ENCODE peak calls at places on chromosomes 3 and 15, in seven cellular contexts. F is tibial nerve, H is ovary, V is transverse colon, T is stomach, Q is upper lobe of left lung, K is K562. G is an unnamed sample. For H3K27me3, the result is how much of the 10 kb centered on the place peaks cover.

GRCh38 chr15:89034305-89034704 is 54.0 kb upstream of the ABHD2 start:
- DNase-seq in F (no peak), H (no peak), V (no peak), T (no peak), Q (no peak), K (no peak), G (no peak)

GRCh38 chr3:182111967-182112366 is 400.2 kb downstream of the SOX2 start:
- DNase-seq in F (no peak), H (no peak), V (no peak), T (no peak), Q (no peak), K (no peak), G (no peak)

GRCh38 chr15:91268510-91268909 is 168.5 kb downstream of the SV2B start:
- DNase-seq in F (no peak), H (no peak), V (no peak), T (no peak), Q (no peak), K (peak), G (no peak)

GRCh38 chr3:71358243-71358642 is 225.3 kb downstream of the FOXP1 start:
- DNase-seq in F (no peak), H (no peak), V (no peak), T (no peak), Q (no peak), K (no peak), G (no peak)

GRCh38 chr3:132535575-132536441 is 61.3 kb upstream of the ACKR4 start:
- DNase-seq in F (peak), H (peak), V (peak), T (peak), Q (peak), K (peak), G (peak)

GRCh38 chr3:113685124-113685523 is 11.3 kb downstream of the USF3 start:
- DNase-seq in F (no peak), H (no peak), V (no peak), T (no peak), Q (no peak), K (no peak), G (no peak)

GRCh38 chr3:17579289-17580031 is 163.0 kb downstream of the TBC1D5 start:
- DNase-seq in F (no peak), H (no peak), V (no peak), T (no peak), Q (no peak), K (no peak), G (no peak)

GRCh38 chr3:65761890-65762605 is 276.7 kb downstream of the MAGI1 start:
- DNase-seq in F (no peak), H (no peak), V (no peak), T (no peak), Q (no peak), K (no peak), G (no peak)

GRCh38 chr3:63349583-63350177 is 71.6 kb downstream of the SYNPR start:
- DNase-seq in F (peak), H (peak), V (peak), T (peak), Q (peak), K (peak), G (no peak)

GRCh38 chr15:58537480-58537879 is 105.7 kb downstream of the LIPC start:
- DNase-seq in F (no peak), H (no peak), V (no peak), T (no peak), Q (no peak), K (no peak), G (no peak)

GRCh38 chr15:77717592-77717991 is 84.9 kb upstream of the LINGO1 start:
- DNase-seq in F (no peak), H (no peak), V (no peak), T (no peak), Q (no peak), K (no peak), G (no peak)
- H3K27me3 ChIP-seq in F (under half), H (under half), V (under half), T (under half), Q (under half), K (under half), G (under half)

GRCh38 chr15:40100947-40101905 is 7.5 kb downstream of the BMF start:
- DNase-seq in F (no peak), H (no peak), V (no peak), T (no peak), Q (no peak), K (no peak), G (peak)

GRCh38 chr15:40104865-40105516 is 3.7 kb downstream of the BMF start:
- DNase-seq in F (peak), H (peak), V (peak), T (peak), Q (peak), K (peak), G (peak)

GRCh38 chr15:40104296-40104864 is 4.3 kb downstream of the BMF start:
- DNase-seq in F (no peak), H (no peak), V (no peak), T (no peak), Q (no peak), K (no peak), G (no peak)

GRCh38 chr15:40103864-40104271 is 4.8 kb downstream of the BMF start:
- DNase-seq in F (no peak), H (no peak), V (no peak), T (no peak), Q (no peak), K (no peak), G (no peak)

DNA sequence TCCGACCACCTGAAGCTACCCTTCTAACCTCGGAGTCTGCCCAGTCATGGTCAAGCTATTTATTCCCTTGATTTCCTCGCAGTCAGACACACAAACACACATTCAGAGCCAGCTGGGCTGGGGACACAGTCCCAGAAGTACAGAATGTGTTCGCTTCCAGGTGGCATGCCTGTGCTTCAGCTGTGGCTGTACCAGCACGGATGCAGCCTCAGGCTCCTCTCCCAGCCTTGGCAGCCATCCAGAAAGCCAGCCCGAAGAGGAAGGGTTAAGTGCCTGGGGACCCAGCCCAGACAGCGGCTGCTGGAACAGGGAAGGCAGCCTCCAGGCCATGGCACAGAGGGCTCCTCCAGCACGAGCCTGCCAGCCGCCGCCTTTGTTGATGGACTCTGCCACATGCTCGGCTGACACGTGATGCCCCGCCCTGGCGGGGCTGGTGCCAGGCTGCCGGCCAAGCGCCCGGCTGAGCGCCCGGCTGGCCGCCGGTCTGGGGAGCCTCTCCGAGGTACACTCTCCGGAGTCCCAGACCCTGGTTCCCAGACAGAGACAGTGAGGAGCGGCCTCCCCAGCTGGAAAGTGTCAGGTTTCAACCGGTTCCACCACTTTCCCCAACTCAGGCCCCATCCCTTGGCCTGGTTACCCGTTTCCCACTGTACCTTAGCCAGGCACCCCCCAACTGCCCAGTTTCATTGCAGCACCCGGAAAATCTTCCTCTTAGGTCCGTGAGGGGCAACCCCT is 5.4 kb downstream of the BMF start:
- DNase-seq in F (peak), H (peak), V (peak), T (peak), Q (peak), K (no peak), G (peak)
- TF ChIP-seq EP300 in F (peak), H (no peak), V (no peak), T (no peak), Q (no peak), K (no peak), G (peak)

GRCh38 chr15:71782447-71783165 is 27.7 kb upstream of the NR2E3 start:
- DNase-seq in F (no peak), H (no peak), V (no peak), T (no peak), Q (no peak), K (no peak), G (no peak)

GRCh38 chr15:71780349-71780976 is 29.9 kb upstream of the NR2E3 start:
- DNase-seq in F (no peak), H (no peak), V (peak), T (no peak), Q (no peak), K (peak), G (no peak)

GRCh38 chr15:71781965-71782265 is 28.4 kb upstream of the NR2E3 start:
- DNase-seq in F (no peak), H (no peak), V (no peak), T (no peak), Q (no peak), K (no peak), G (no peak)

GRCh38 chr15:71779073-71779797 is 31.1 kb upstream of the NR2E3 start:
- DNase-seq in F (no peak), H (no peak), V (no peak), T (no peak), Q (no peak), K (no peak), G (no peak)

DNA sequence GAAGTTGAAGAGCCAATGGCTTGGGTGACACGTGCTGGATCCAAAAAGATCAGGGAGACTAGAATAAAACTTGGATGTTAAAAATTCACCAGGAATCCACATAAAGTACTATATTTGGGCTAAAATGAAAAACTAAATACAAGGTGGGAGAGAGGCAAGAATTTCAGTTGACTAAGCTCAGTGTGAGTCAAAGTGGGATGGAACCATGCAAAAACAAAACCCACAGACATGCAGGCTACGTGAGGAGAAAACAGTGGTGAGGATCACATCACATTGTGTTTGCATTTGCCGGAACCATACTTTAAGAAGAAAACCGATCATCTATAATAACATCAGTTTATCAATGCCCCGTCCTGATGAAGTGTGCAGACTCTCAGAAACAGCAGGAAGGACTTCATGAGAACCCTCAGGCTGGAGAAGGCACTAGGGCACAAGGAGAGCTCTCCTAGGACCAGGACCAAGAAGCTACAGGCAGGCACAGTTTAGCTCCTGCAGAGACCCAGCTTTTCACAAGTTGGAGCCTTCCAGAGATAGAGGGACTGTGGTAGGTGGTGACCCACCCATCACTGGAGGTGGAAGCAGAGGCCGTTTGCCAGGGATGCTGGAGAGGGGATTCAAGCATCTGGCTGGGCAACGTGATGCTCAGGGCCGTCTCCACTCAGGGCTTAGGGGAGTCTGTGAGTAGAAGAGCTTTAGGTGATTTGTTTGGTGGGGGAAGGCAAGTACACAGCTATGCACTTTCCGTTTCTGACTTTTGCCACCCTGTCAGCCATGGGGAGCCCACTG is 29.0 kb upstream of the NR2E3 start:
- DNase-seq in F (no peak), H (no peak), V (no peak), T (no peak), Q (no peak), K (no peak), G (no peak)
- H3K27ac ChIP-seq in F (no peak), H (no peak), V (no peak), T (no peak), Q (no peak), K (no peak), G (no peak)

GRCh38 chr15:99921086-99921485 is 187.8 kb upstream of the LYSMD4 start:
- DNase-seq in F (no peak), H (no peak), V (no peak), T (no peak), Q (no peak), K (no peak), G (no peak)
- H3K27me3 ChIP-seq in F (under half), H (under half), V (under half), T (under half), Q (under half), K (under half), G (under half)

GRCh38 chr3:129224984-129225393 is 24.4 kb upstream of the COPG1 start:
- DNase-seq in F (peak), H (peak), V (peak), T (peak), Q (peak), K (no peak), G (peak)
- TF ChIP-seq EP300 in F (peak), H (no peak), V (no peak), T (no peak), Q (no peak), K (no peak), G (no peak)

GRCh38 chr3:89713196-89713595 is 605.8 kb downstream of the EPHA3 start:
- DNase-seq in F (no peak), H (no peak), V (no peak), T (no peak), Q (no peak), K (no peak), G (no peak)
- H3K27ac ChIP-seq in F (no peak), H (no peak), V (no peak), T (no peak), Q (no peak), K (no peak), G (no peak)